ENCODE peak calls at places on chromosomes 4 and X, in seven cellular contexts. One of them, this sample, is unnamed.

GRCh38 chr4:164768516-164768915 is 14.6 kb downstream of the SMIM31 start:
- DNase-seq in renal cortical epithelial cell: peak
- DNase-seq in psoas muscle: no peak
- DNase-seq in effector memory CD8-positive, alpha-beta T cell: no peak
- DNase-seq in activated CD4-positive, alpha-beta T cell treated with anti-CD3 and anti-CD28 coated beads, Interleukin-2, amount 50 U/mL, for 1 hour: no peak
- DNase-seq in DMS53: peak
- DNase-seq in NCI-H1694 treated with DMSO at 0.1 percent for 48 hours: peak
- DNase-seq in this sample: peak

GRCh38 chrX:101081257-101081656 is 2.6 kb downstream of the TMEM35A start:
- DNase-seq in renal cortical epithelial cell: no peak
- DNase-seq in psoas muscle: no peak
- DNase-seq in effector memory CD8-positive, alpha-beta T cell: no peak
- DNase-seq in activated CD4-positive, alpha-beta T cell treated with anti-CD3 and anti-CD28 coated beads, Interleukin-2, amount 50 U/mL, for 1 hour: no peak
- DNase-seq in DMS53: no peak
- DNase-seq in NCI-H1694 treated with DMSO at 0.1 percent for 48 hours: no peak
- DNase-seq in this sample: no peak

GRCh38 chr4:140019619-140020367 is 134.2 kb downstream of the MAML3 start:
- DNase-seq in renal cortical epithelial cell: peak
- DNase-seq in psoas muscle: no peak
- DNase-seq in effector memory CD8-positive, alpha-beta T cell: no peak
- DNase-seq in activated CD4-positive, alpha-beta T cell treated with anti-CD3 and anti-CD28 coated beads, Interleukin-2, amount 50 U/mL, for 1 hour: no peak
- DNase-seq in DMS53: peak
- DNase-seq in NCI-H1694 treated with DMSO at 0.1 percent for 48 hours: no peak
- DNase-seq in this sample: peak

GRCh38 chrX:103918584-103919335 is 43.7 kb upstream of the TMSB15B start:
- DNase-seq in renal cortical epithelial cell: peak
- DNase-seq in psoas muscle: peak
- DNase-seq in effector memory CD8-positive, alpha-beta T cell: peak
- DNase-seq in activated CD4-positive, alpha-beta T cell treated with anti-CD3 and anti-CD28 coated beads, Interleukin-2, amount 50 U/mL, for 1 hour: peak
- DNase-seq in DMS53: peak
- DNase-seq in NCI-H1694 treated with DMSO at 0.1 percent for 48 hours: peak
- DNase-seq in this sample: no peak

GRCh38 chrX:104668550-104668949 is 102.6 kb downstream of the IL1RAPL2 start:
- DNase-seq in renal cortical epithelial cell: peak
- DNase-seq in psoas muscle: no peak
- DNase-seq in effector memory CD8-positive, alpha-beta T cell: no peak
- DNase-seq in activated CD4-positive, alpha-beta T cell treated with anti-CD3 and anti-CD28 coated beads, Interleukin-2, amount 50 U/mL, for 1 hour: no peak
- DNase-seq in DMS53: peak
- DNase-seq in NCI-H1694 treated with DMSO at 0.1 percent for 48 hours: no peak
- DNase-seq in this sample: peak

GRCh38 chrX:8879750-8880149 is 78.6 kb upstream of the FAM9A start:
- DNase-seq in renal cortical epithelial cell: no peak
- DNase-seq in psoas muscle: no peak
- DNase-seq in effector memory CD8-positive, alpha-beta T cell: peak
- DNase-seq in activated CD4-positive, alpha-beta T cell treated with anti-CD3 and anti-CD28 coated beads, Interleukin-2, amount 50 U/mL, for 1 hour: peak
- DNase-seq in DMS53: peak
- DNase-seq in NCI-H1694 treated with DMSO at 0.1 percent for 48 hours: no peak
- DNase-seq in this sample: peak

GRCh38 chr4:81031389-81032173 is 1.1 kb downstream of the BMP3 start:
- DNase-seq in renal cortical epithelial cell: no peak
- DNase-seq in psoas muscle: peak
- DNase-seq in effector memory CD8-positive, alpha-beta T cell: no peak
- DNase-seq in activated CD4-positive, alpha-beta T cell treated with anti-CD3 and anti-CD28 coated beads, Interleukin-2, amount 50 U/mL, for 1 hour: no peak
- DNase-seq in DMS53: peak
- DNase-seq in NCI-H1694 treated with DMSO at 0.1 percent for 48 hours: no peak
- DNase-seq in this sample: no peak

GRCh38 chr4:144304025-144304424 is 163.5 kb upstream of the GYPA start:
- DNase-seq in renal cortical epithelial cell: no peak
- DNase-seq in psoas muscle: no peak
- DNase-seq in effector memory CD8-positive, alpha-beta T cell: no peak
- DNase-seq in activated CD4-positive, alpha-beta T cell treated with anti-CD3 and anti-CD28 coated beads, Interleukin-2, amount 50 U/mL, for 1 hour: no peak
- DNase-seq in DMS53: no peak
- DNase-seq in NCI-H1694 treated with DMSO at 0.1 percent for 48 hours: no peak
- DNase-seq in this sample: no peak

GRCh38 chr4:151034829-151035228 is 19.7 kb upstream of the LRBA start:
- DNase-seq in renal cortical epithelial cell: no peak
- DNase-seq in psoas muscle: no peak
- DNase-seq in effector memory CD8-positive, alpha-beta T cell: no peak
- DNase-seq in activated CD4-positive, alpha-beta T cell treated with anti-CD3 and anti-CD28 coated beads, Interleukin-2, amount 50 U/mL, for 1 hour: no peak
- DNase-seq in DMS53: peak
- DNase-seq in NCI-H1694 treated with DMSO at 0.1 percent for 48 hours: no peak
- DNase-seq in this sample: peak

GRCh38 chrX:76253432-76253831 is 80.6 kb downstream of the PBDC1 start:
- DNase-seq in renal cortical epithelial cell: peak
- DNase-seq in psoas muscle: no peak
- DNase-seq in effector memory CD8-positive, alpha-beta T cell: peak
- DNase-seq in activated CD4-positive, alpha-beta T cell treated with anti-CD3 and anti-CD28 coated beads, Interleukin-2, amount 50 U/mL, for 1 hour: peak
- DNase-seq in DMS53: peak
- DNase-seq in NCI-H1694 treated with DMSO at 0.1 percent for 48 hours: peak
- DNase-seq in this sample: peak

GRCh38 chr4:87005369-87005689 is 70.5 kb downstream of the AFF1 start:
- DNase-seq in renal cortical epithelial cell: no peak
- DNase-seq in psoas muscle: no peak
- DNase-seq in effector memory CD8-positive, alpha-beta T cell: no peak
- DNase-seq in activated CD4-positive, alpha-beta T cell treated with anti-CD3 and anti-CD28 coated beads, Interleukin-2, amount 50 U/mL, for 1 hour: no peak
- DNase-seq in DMS53: no peak
- DNase-seq in NCI-H1694 treated with DMSO at 0.1 percent for 48 hours: no peak
- DNase-seq in this sample: peak

GRCh38 chr4:153483432-153484418 is 17.6 kb downstream of the TMEM131L start:
- DNase-seq in renal cortical epithelial cell: no peak
- DNase-seq in psoas muscle: no peak
- DNase-seq in effector memory CD8-positive, alpha-beta T cell: no peak
- DNase-seq in activated CD4-positive, alpha-beta T cell treated with anti-CD3 and anti-CD28 coated beads, Interleukin-2, amount 50 U/mL, for 1 hour: no peak
- DNase-seq in DMS53: no peak
- DNase-seq in NCI-H1694 treated with DMSO at 0.1 percent for 48 hours: no peak
- DNase-seq in this sample: no peak

GRCh38 chr4:98928505-98929340 is at the start of gene EIF4E:
- DNase-seq in renal cortical epithelial cell: peak
- DNase-seq in psoas muscle: peak
- DNase-seq in effector memory CD8-positive, alpha-beta T cell: peak
- DNase-seq in activated CD4-positive, alpha-beta T cell treated with anti-CD3 and anti-CD28 coated beads, Interleukin-2, amount 50 U/mL, for 1 hour: peak
- DNase-seq in DMS53: peak
- DNase-seq in NCI-H1694 treated with DMSO at 0.1 percent for 48 hours: peak
- DNase-seq in this sample: peak

GRCh38 chrX:74420194-74421035 is 878 bp upstream of the SLC16A2 start:
- DNase-seq in renal cortical epithelial cell: peak
- DNase-seq in psoas muscle: peak
- DNase-seq in effector memory CD8-positive, alpha-beta T cell: no peak
- DNase-seq in activated CD4-positive, alpha-beta T cell treated with anti-CD3 and anti-CD28 coated beads, Interleukin-2, amount 50 U/mL, for 1 hour: no peak
- DNase-seq in DMS53: peak
- DNase-seq in NCI-H1694 treated with DMSO at 0.1 percent for 48 hours: peak
- DNase-seq in this sample: no peak

GRCh38 chrX:75038925-75039324 is 113.7 kb upstream of the NEXMIF start:
- DNase-seq in renal cortical epithelial cell: peak
- DNase-seq in psoas muscle: no peak
- DNase-seq in effector memory CD8-positive, alpha-beta T cell: no peak
- DNase-seq in activated CD4-positive, alpha-beta T cell treated with anti-CD3 and anti-CD28 coated beads, Interleukin-2, amount 50 U/mL, for 1 hour: no peak
- DNase-seq in DMS53: peak
- DNase-seq in NCI-H1694 treated with DMSO at 0.1 percent for 48 hours: no peak
- DNase-seq in this sample: peak

GRCh38 chr4:118281611-118282442 is 71.0 kb downstream of the PRSS12 start:
- DNase-seq in renal cortical epithelial cell: peak
- DNase-seq in psoas muscle: peak
- DNase-seq in effector memory CD8-positive, alpha-beta T cell: no peak
- DNase-seq in activated CD4-positive, alpha-beta T cell treated with anti-CD3 and anti-CD28 coated beads, Interleukin-2, amount 50 U/mL, for 1 hour: no peak
- DNase-seq in DMS53: peak
- DNase-seq in NCI-H1694 treated with DMSO at 0.1 percent for 48 hours: no peak
- DNase-seq in this sample: no peak

GRCh38 chrX:139112432-139112831 is 400.9 kb upstream of the FGF13 start:
- DNase-seq in renal cortical epithelial cell: peak
- DNase-seq in psoas muscle: no peak
- DNase-seq in effector memory CD8-positive, alpha-beta T cell: no peak
- DNase-seq in activated CD4-positive, alpha-beta T cell treated with anti-CD3 and anti-CD28 coated beads, Interleukin-2, amount 50 U/mL, for 1 hour: no peak
- DNase-seq in DMS53: no peak
- DNase-seq in NCI-H1694 treated with DMSO at 0.1 percent for 48 hours: no peak
- DNase-seq in this sample: no peak

GRCh38 chrX:43718546-43718945 is 62.4 kb downstream of the MAOA start:
- DNase-seq in renal cortical epithelial cell: no peak
- DNase-seq in psoas muscle: no peak
- DNase-seq in effector memory CD8-positive, alpha-beta T cell: no peak
- DNase-seq in activated CD4-positive, alpha-beta T cell treated with anti-CD3 and anti-CD28 coated beads, Interleukin-2, amount 50 U/mL, for 1 hour: no peak
- DNase-seq in DMS53: no peak
- DNase-seq in NCI-H1694 treated with DMSO at 0.1 percent for 48 hours: no peak
- DNase-seq in this sample: no peak

GRCh38 chr4:186724861-186725419 is 1.3 kb upstream of the FAT1 start:
- DNase-seq in renal cortical epithelial cell: peak
- DNase-seq in psoas muscle: no peak
- DNase-seq in effector memory CD8-positive, alpha-beta T cell: no peak
- DNase-seq in activated CD4-positive, alpha-beta T cell treated with anti-CD3 and anti-CD28 coated beads, Interleukin-2, amount 50 U/mL, for 1 hour: no peak
- DNase-seq in DMS53: peak
- DNase-seq in NCI-H1694 treated with DMSO at 0.1 percent for 48 hours: no peak
- DNase-seq in this sample: peak

GRCh38 chr4:109631709-109632108 is 71.5 kb downstream of the CASP6 start:
- DNase-seq in renal cortical epithelial cell: no peak
- DNase-seq in psoas muscle: no peak
- DNase-seq in effector memory CD8-positive, alpha-beta T cell: no peak
- DNase-seq in activated CD4-positive, alpha-beta T cell treated with anti-CD3 and anti-CD28 coated beads, Interleukin-2, amount 50 U/mL, for 1 hour: no peak
- DNase-seq in DMS53: peak
- DNase-seq in NCI-H1694 treated with DMSO at 0.1 percent for 48 hours: no peak
- DNase-seq in this sample: no peak

GRCh38 chrX:63128509-63128908 is 222.6 kb downstream of the SPIN4 start:
- DNase-seq in renal cortical epithelial cell: peak
- DNase-seq in psoas muscle: no peak
- DNase-seq in effector memory CD8-positive, alpha-beta T cell: no peak
- DNase-seq in activated CD4-positive, alpha-beta T cell treated with anti-CD3 and anti-CD28 coated beads, Interleukin-2, amount 50 U/mL, for 1 hour: no peak
- DNase-seq in DMS53: peak
- DNase-seq in NCI-H1694 treated with DMSO at 0.1 percent for 48 hours: no peak
- DNase-seq in this sample: peak

GRCh38 chr4:13704020-13704419 is 76.5 kb upstream of the BOD1L1 start:
- DNase-seq in renal cortical epithelial cell: peak
- DNase-seq in psoas muscle: no peak
- DNase-seq in effector memory CD8-positive, alpha-beta T cell: no peak
- DNase-seq in activated CD4-positive, alpha-beta T cell treated with anti-CD3 and anti-CD28 coated beads, Interleukin-2, amount 50 U/mL, for 1 hour: no peak
- DNase-seq in DMS53: no peak
- DNase-seq in NCI-H1694 treated with DMSO at 0.1 percent for 48 hours: no peak
- DNase-seq in this sample: peak

GRCh38 chr4:138959421-138959820 is 56.2 kb upstream of the NOCT start:
- DNase-seq in renal cortical epithelial cell: no peak
- DNase-seq in psoas muscle: no peak
- DNase-seq in effector memory CD8-positive, alpha-beta T cell: no peak
- DNase-seq in activated CD4-positive, alpha-beta T cell treated with anti-CD3 and anti-CD28 coated beads, Interleukin-2, amount 50 U/mL, for 1 hour: no peak
- DNase-seq in DMS53: no peak
- DNase-seq in NCI-H1694 treated with DMSO at 0.1 percent for 48 hours: no peak
- DNase-seq in this sample: no peak

GRCh38 chrX:148905376-148905775 is 405.0 kb downstream of the AFF2 start:
- DNase-seq in renal cortical epithelial cell: no peak
- DNase-seq in psoas muscle: no peak
- DNase-seq in effector memory CD8-positive, alpha-beta T cell: no peak
- DNase-seq in activated CD4-positive, alpha-beta T cell treated with anti-CD3 and anti-CD28 coated beads, Interleukin-2, amount 50 U/mL, for 1 hour: no peak
- DNase-seq in DMS53: no peak
- DNase-seq in NCI-H1694 treated with DMSO at 0.1 percent for 48 hours: no peak
- DNase-seq in this sample: no peak

GRCh38 chr4:52837716-52838558 is 24.2 kb upstream of the RASL11B start:
- DNase-seq in renal cortical epithelial cell: peak
- DNase-seq in psoas muscle: no peak
- DNase-seq in effector memory CD8-positive, alpha-beta T cell: no peak
- DNase-seq in activated CD4-positive, alpha-beta T cell treated with anti-CD3 and anti-CD28 coated beads, Interleukin-2, amount 50 U/mL, for 1 hour: no peak
- DNase-seq in DMS53: no peak
- DNase-seq in NCI-H1694 treated with DMSO at 0.1 percent for 48 hours: peak
- DNase-seq in this sample: no peak

GRCh38 chrX:138917781-138918180 is 206.3 kb upstream of the FGF13 start:
- DNase-seq in renal cortical epithelial cell: peak
- DNase-seq in psoas muscle: no peak
- DNase-seq in effector memory CD8-positive, alpha-beta T cell: no peak
- DNase-seq in activated CD4-positive, alpha-beta T cell treated with anti-CD3 and anti-CD28 coated beads, Interleukin-2, amount 50 U/mL, for 1 hour: no peak
- DNase-seq in DMS53: no peak
- DNase-seq in NCI-H1694 treated with DMSO at 0.1 percent for 48 hours: no peak
- DNase-seq in this sample: no peak

GRCh38 chr4:133151301-133151680 is 2.2 kb downstream of the PCDH10 start:
- DNase-seq in renal cortical epithelial cell: no peak
- DNase-seq in psoas muscle: peak
- DNase-seq in effector memory CD8-positive, alpha-beta T cell: no peak
- DNase-seq in activated CD4-positive, alpha-beta T cell treated with anti-CD3 and anti-CD28 coated beads, Interleukin-2, amount 50 U/mL, for 1 hour: no peak
- DNase-seq in DMS53: peak
- DNase-seq in NCI-H1694 treated with DMSO at 0.1 percent for 48 hours: no peak
- DNase-seq in this sample: no peak

GRCh38 chr4:83561381-83561780 is 25.5 kb downstream of the GPAT3 start:
- DNase-seq in renal cortical epithelial cell: peak
- DNase-seq in psoas muscle: no peak
- DNase-seq in effector memory CD8-positive, alpha-beta T cell: no peak
- DNase-seq in activated CD4-positive, alpha-beta T cell treated with anti-CD3 and anti-CD28 coated beads, Interleukin-2, amount 50 U/mL, for 1 hour: no peak
- DNase-seq in DMS53: peak
- DNase-seq in NCI-H1694 treated with DMSO at 0.1 percent for 48 hours: no peak
- DNase-seq in this sample: peak

GRCh38 chr4:145061325-145061920 is 36.6 kb downstream of the ANAPC10 start:
- DNase-seq in renal cortical epithelial cell: peak
- DNase-seq in psoas muscle: no peak
- DNase-seq in effector memory CD8-positive, alpha-beta T cell: no peak
- DNase-seq in activated CD4-positive, alpha-beta T cell treated with anti-CD3 and anti-CD28 coated beads, Interleukin-2, amount 50 U/mL, for 1 hour: no peak
- DNase-seq in DMS53: peak
- DNase-seq in NCI-H1694 treated with DMSO at 0.1 percent for 48 hours: peak
- DNase-seq in this sample: peak

GRCh38 chr4:147928400-147928799 is 196.5 kb downstream of the ARHGAP10 start:
- DNase-seq in renal cortical epithelial cell: no peak
- DNase-seq in psoas muscle: no peak
- DNase-seq in effector memory CD8-positive, alpha-beta T cell: no peak
- DNase-seq in activated CD4-positive, alpha-beta T cell treated with anti-CD3 and anti-CD28 coated beads, Interleukin-2, amount 50 U/mL, for 1 hour: no peak
- DNase-seq in DMS53: peak
- DNase-seq in NCI-H1694 treated with DMSO at 0.1 percent for 48 hours: no peak
- DNase-seq in this sample: peak

This sample was measured in HT-29.